ENCODE peak calls at places on chromosomes 16 and 17, in seven cellular contexts. One of them, this sample, is unnamed.
A peak's percentile ranks its signal among the peaks of the same experiment; 100 is the strongest.

GRCh38 chr17:57819273-57819672 is 30.6 kb downstream of the MRPS23 start:
- DNase-seq in GM12878: no peak
- DNase-seq in K562: no peak
- DNase-seq in H1: no peak
- DNase-seq in SK-N-SH: no peak
- DNase-seq in T47D: no peak
- DNase-seq in HepG2: no peak
- DNase-seq in this sample: no peak

GRCh38 chr17:66945451-66945850 is 19.1 kb upstream of the CACNG4 start:
- DNase-seq in GM12878: no peak
- DNase-seq in K562: no peak
- DNase-seq in H1: no peak
- DNase-seq in SK-N-SH: no peak
- DNase-seq in T47D: no peak
- DNase-seq in HepG2: no peak
- DNase-seq in this sample: no peak

GRCh38 chr16:80614908-80615696 is 74.3 kb downstream of the DYNLRB2 start:
- DNase-seq in GM12878: no peak
- DNase-seq in K562: no peak
- DNase-seq in H1: no peak
- DNase-seq in SK-N-SH: no peak
- DNase-seq in T47D: no peak
- DNase-seq in HepG2: no peak
- DNase-seq in this sample: peak; percentile 6

GRCh38 chr17:38761612-38762011 is 9.1 kb downstream of the PSMB3 start:
- DNase-seq in GM12878: no peak
- DNase-seq in K562: peak; percentile 66
- DNase-seq in H1: no peak
- DNase-seq in SK-N-SH: peak; percentile 50
- DNase-seq in T47D: no peak
- DNase-seq in HepG2: peak; percentile 54
- DNase-seq in this sample: peak; percentile 34

GRCh38 chr17:60253048-60253447 is 103.3 kb downstream of the CA4 start:
- DNase-seq in GM12878: no peak
- DNase-seq in K562: peak; percentile 21
- DNase-seq in H1: no peak
- DNase-seq in SK-N-SH: no peak
- DNase-seq in T47D: no peak
- DNase-seq in HepG2: no peak
- DNase-seq in this sample: no peak

GRCh38 chr17:44557653-44558285 is 485 bp downstream of the FZD2 start:
- DNase-seq in GM12878: no peak
- DNase-seq in K562: no peak
- DNase-seq in H1: no peak
- DNase-seq in SK-N-SH: peak; percentile 79
- DNase-seq in T47D: no peak
- DNase-seq in HepG2: no peak
- DNase-seq in this sample: no peak

GRCh38 chr16:11586856-11587642 is at the start of gene LITAF:
- DNase-seq in GM12878: no peak
- DNase-seq in K562: peak; percentile 55
- DNase-seq in H1: peak; percentile 9
- DNase-seq in SK-N-SH: peak; percentile 92
- DNase-seq in T47D: peak; percentile 83
- DNase-seq in HepG2: no peak
- DNase-seq in this sample: no peak

GRCh38 chr17:50219345-50219744 is 17.9 kb upstream of the COL1A1 start:
- DNase-seq in GM12878: no peak
- DNase-seq in K562: no peak
- DNase-seq in H1: no peak
- DNase-seq in SK-N-SH: no peak
- DNase-seq in T47D: no peak
- DNase-seq in HepG2: peak; percentile 47
- DNase-seq in this sample: no peak

GRCh38 chr16:82082543-82083244 is 47.6 kb downstream of the HSD17B2 start:
- DNase-seq in GM12878: no peak
- DNase-seq in K562: no peak
- DNase-seq in H1: no peak
- DNase-seq in SK-N-SH: no peak
- DNase-seq in T47D: no peak
- DNase-seq in HepG2: peak; percentile 97
- DNase-seq in this sample: peak; percentile 13

GRCh38 chr17:56230660-56231059 is 77.4 kb downstream of the ANKFN1 start:
- DNase-seq in GM12878: no peak
- DNase-seq in K562: no peak
- DNase-seq in H1: no peak
- DNase-seq in SK-N-SH: no peak
- DNase-seq in T47D: no peak
- DNase-seq in HepG2: no peak
- DNase-seq in this sample: no peak

GRCh38 chr17:12438813-12439586 is 226.7 kb upstream of the MYOCD start:
- DNase-seq in GM12878: no peak
- DNase-seq in K562: peak; percentile 78
- DNase-seq in H1: no peak
- DNase-seq in SK-N-SH: no peak
- DNase-seq in T47D: no peak
- DNase-seq in HepG2: no peak
- DNase-seq in this sample: no peak

GRCh38 chr17:66353937-66354401 is 51.6 kb downstream of the PRKCA start:
- DNase-seq in GM12878: no peak
- DNase-seq in K562: no peak
- DNase-seq in H1: no peak
- DNase-seq in SK-N-SH: no peak
- DNase-seq in T47D: no peak
- DNase-seq in HepG2: no peak
- DNase-seq in this sample: no peak

GRCh38 chr17:53032861-53033271 is 789.9 kb upstream of the KIF2B start:
- DNase-seq in GM12878: no peak
- DNase-seq in K562: peak; percentile 9
- DNase-seq in H1: peak; percentile 66
- DNase-seq in SK-N-SH: peak; percentile 21
- DNase-seq in T47D: peak; percentile 9
- DNase-seq in HepG2: peak; percentile 71
- DNase-seq in this sample: peak; percentile 4

GRCh38 chr16:3158014-3158497 is 23.2 kb downstream of the ZNF213 start:
- DNase-seq in GM12878: no peak
- DNase-seq in K562: no peak
- DNase-seq in H1: no peak
- DNase-seq in SK-N-SH: peak; percentile 73
- DNase-seq in T47D: peak; percentile 69
- DNase-seq in HepG2: no peak
- DNase-seq in this sample: no peak

DNA sequence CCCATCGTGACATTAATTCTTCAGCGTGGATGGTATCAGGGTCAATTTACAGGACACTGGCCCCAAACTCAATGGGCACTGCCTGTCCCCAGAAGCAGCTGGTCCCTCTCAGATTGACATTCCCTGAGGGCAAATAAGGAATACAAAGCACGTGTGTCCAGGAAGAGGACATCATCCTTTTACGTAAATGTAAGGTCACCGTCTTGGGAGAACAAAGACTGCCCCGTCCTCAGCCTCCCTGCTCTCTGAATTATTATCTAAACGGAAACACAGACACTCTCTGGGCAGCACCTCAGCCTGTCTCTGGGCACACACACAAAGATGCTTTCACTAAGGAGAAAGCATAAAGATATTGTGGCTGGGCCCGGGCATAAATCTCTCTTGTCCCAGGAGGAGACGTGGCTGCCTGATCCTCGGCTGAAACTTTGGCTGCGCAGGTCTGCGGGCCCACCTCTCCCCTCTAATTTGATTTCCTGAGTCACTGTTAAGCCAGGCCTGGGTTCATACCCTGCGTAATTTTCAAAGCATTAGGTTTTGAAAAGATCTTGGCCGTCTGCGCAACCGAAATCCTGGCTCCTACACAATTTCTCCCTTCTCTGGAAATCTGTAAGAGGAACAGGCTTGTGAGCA is 5.0 kb downstream of the KCNG4 start:
- DNase-seq in GM12878: no peak
- DNase-seq in K562: no peak
- DNase-seq in H1: no peak
- DNase-seq in SK-N-SH: peak; percentile 70
- DNase-seq in T47D: no peak
- DNase-seq in HepG2: no peak
- DNase-seq in this sample: no peak
- TF ChIP-seq JUND in GM12878: no peak
- TF ChIP-seq JUND in K562: no peak
- TF ChIP-seq JUND in H1: no peak
- TF ChIP-seq JUND in SK-N-SH: no peak
- TF ChIP-seq JUND in T47D: no peak
- TF ChIP-seq JUND in HepG2: no peak
- TF ChIP-seq JUND in this sample: no peak

DNA sequence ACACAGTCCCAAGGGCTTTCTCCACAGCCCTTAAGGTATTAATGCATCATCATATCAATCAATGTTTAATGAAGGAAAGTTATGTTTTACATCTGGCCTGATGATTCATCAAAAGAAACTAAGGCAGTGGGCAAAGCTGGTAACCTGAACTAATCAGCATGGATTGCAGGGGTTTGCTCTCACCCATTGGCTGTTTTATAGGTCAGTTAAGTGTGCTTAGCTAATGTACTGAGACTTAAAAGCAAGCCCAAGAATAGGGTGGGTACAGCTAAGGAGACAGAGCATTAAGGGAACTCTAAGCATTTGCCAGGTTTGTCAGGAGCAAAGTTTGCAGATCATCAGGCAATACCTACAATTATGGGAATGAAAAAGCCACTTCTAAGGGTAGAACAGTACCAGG is 1247.6 kb downstream of the CDH8 start:
- DNase-seq in GM12878: no peak
- DNase-seq in K562: no peak
- DNase-seq in H1: no peak
- DNase-seq in SK-N-SH: no peak
- DNase-seq in T47D: no peak
- DNase-seq in HepG2: no peak
- DNase-seq in this sample: no peak
- TF ChIP-seq JUND in GM12878: no peak
- TF ChIP-seq JUND in K562: no peak
- TF ChIP-seq JUND in H1: no peak
- TF ChIP-seq JUND in SK-N-SH: no peak
- TF ChIP-seq JUND in T47D: no peak
- TF ChIP-seq JUND in HepG2: no peak
- TF ChIP-seq JUND in this sample: no peak

GRCh38 chr17:76318586-76318985 is 10.5 kb upstream of the QRICH2 start:
- DNase-seq in GM12878: no peak
- DNase-seq in K562: no peak
- DNase-seq in H1: no peak
- DNase-seq in SK-N-SH: no peak
- DNase-seq in T47D: no peak
- DNase-seq in HepG2: no peak
- DNase-seq in this sample: no peak
- TF ChIP-seq JUND in GM12878: no peak
- TF ChIP-seq JUND in K562: no peak
- TF ChIP-seq JUND in H1: no peak
- TF ChIP-seq JUND in SK-N-SH: no peak
- TF ChIP-seq JUND in T47D: no peak
- TF ChIP-seq JUND in HepG2: no peak
- TF ChIP-seq JUND in this sample: no peak

DNA sequence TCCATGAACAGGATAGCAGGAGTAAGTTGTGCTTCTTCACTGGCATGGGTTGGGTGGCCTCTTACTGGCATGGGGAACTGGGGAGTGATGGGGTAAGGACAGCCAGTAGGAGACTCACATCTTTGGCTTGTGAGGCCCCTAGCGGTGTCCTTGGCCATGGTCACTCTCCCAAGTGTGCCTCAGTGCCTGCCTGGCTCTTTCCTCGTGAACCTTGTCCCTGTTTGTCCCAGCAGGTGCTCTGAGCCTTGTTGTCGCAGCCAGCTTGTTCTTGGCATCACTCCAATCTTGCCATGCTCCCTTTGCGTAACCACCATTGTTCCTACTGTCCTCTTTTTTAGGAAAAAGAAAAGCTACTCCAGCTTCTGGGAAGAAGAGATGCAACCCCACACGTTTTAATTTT is 53.6 kb upstream of the SDK2 start:
- DNase-seq in GM12878: no peak
- DNase-seq in K562: no peak
- DNase-seq in H1: no peak
- DNase-seq in SK-N-SH: no peak
- DNase-seq in T47D: peak; percentile 28
- DNase-seq in HepG2: peak; percentile 76
- DNase-seq in this sample: no peak
- TF ChIP-seq JUND in GM12878: no peak
- TF ChIP-seq JUND in K562: no peak
- TF ChIP-seq JUND in H1: no peak
- TF ChIP-seq JUND in SK-N-SH: no peak
- TF ChIP-seq JUND in T47D: no peak
- TF ChIP-seq JUND in HepG2: no peak
- TF ChIP-seq JUND in this sample: no peak

GRCh38 chr17:61756561-61756960 is 106.8 kb downstream of the BRIP1 start:
- DNase-seq in GM12878: no peak
- DNase-seq in K562: no peak
- DNase-seq in H1: no peak
- DNase-seq in SK-N-SH: peak; percentile 13
- DNase-seq in T47D: no peak
- DNase-seq in HepG2: no peak
- DNase-seq in this sample: no peak
- TF ChIP-seq JUND in GM12878: no peak
- TF ChIP-seq JUND in K562: no peak
- TF ChIP-seq JUND in H1: no peak
- TF ChIP-seq JUND in SK-N-SH: no peak
- TF ChIP-seq JUND in T47D: no peak
- TF ChIP-seq JUND in HepG2: no peak
- TF ChIP-seq JUND in this sample: no peak

GRCh38 chr16:70713781-70714180 is 27.9 kb upstream of the MTSS2 start:
- DNase-seq in GM12878: no peak
- DNase-seq in K562: no peak
- DNase-seq in H1: no peak
- DNase-seq in SK-N-SH: peak; percentile 81
- DNase-seq in T47D: no peak
- DNase-seq in HepG2: no peak
- DNase-seq in this sample: no peak
- TF ChIP-seq JUND in GM12878: no peak
- TF ChIP-seq JUND in K562: no peak
- TF ChIP-seq JUND in H1: no peak
- TF ChIP-seq JUND in SK-N-SH: no peak
- TF ChIP-seq JUND in T47D: no peak
- TF ChIP-seq JUND in HepG2: no peak
- TF ChIP-seq JUND in this sample: no peak

GRCh38 chr17:63420868-63421680 is 25.0 kb downstream of the CYB561 start:
- DNase-seq in GM12878: no peak
- DNase-seq in K562: no peak
- DNase-seq in H1: no peak
- DNase-seq in SK-N-SH: no peak
- DNase-seq in T47D: no peak
- DNase-seq in HepG2: no peak
- DNase-seq in this sample: no peak

GRCh38 chr17:63425478-63425877 is 20.6 kb downstream of the CYB561 start:
- DNase-seq in GM12878: peak; percentile 39
- DNase-seq in K562: peak; percentile 88
- DNase-seq in H1: no peak
- DNase-seq in SK-N-SH: peak; percentile 90
- DNase-seq in T47D: peak; percentile 73
- DNase-seq in HepG2: peak; percentile 80
- DNase-seq in this sample: peak; percentile 78

GRCh38 chr17:63423963-63424362 is 22.1 kb downstream of the CYB561 start:
- DNase-seq in GM12878: no peak
- DNase-seq in K562: no peak
- DNase-seq in H1: no peak
- DNase-seq in SK-N-SH: no peak
- DNase-seq in T47D: no peak
- DNase-seq in HepG2: no peak
- DNase-seq in this sample: no peak

GRCh38 chr17:63421681-63422645 is 24.1 kb downstream of the CYB561 start:
- DNase-seq in GM12878: no peak
- DNase-seq in K562: no peak
- DNase-seq in H1: no peak
- DNase-seq in SK-N-SH: no peak
- DNase-seq in T47D: no peak
- DNase-seq in HepG2: no peak
- DNase-seq in this sample: no peak

GRCh38 chr17:63423251-63423950 is 22.7 kb downstream of the CYB561 start:
- DNase-seq in GM12878: no peak
- DNase-seq in K562: no peak
- DNase-seq in H1: no peak
- DNase-seq in SK-N-SH: no peak
- DNase-seq in T47D: no peak
- DNase-seq in HepG2: no peak
- DNase-seq in this sample: no peak
- TF ChIP-seq JUND in GM12878: no peak
- TF ChIP-seq JUND in K562: no peak
- TF ChIP-seq JUND in H1: no peak
- TF ChIP-seq JUND in SK-N-SH: no peak
- TF ChIP-seq JUND in T47D: no peak
- TF ChIP-seq JUND in HepG2: no peak
- TF ChIP-seq JUND in this sample: no peak